ENCODE peak calls at places on chromosomes 1 and 21, in four cellular contexts. One of them, this sample, is unnamed.
A peak's percentile ranks its signal among the peaks of the same experiment; 100 is the strongest.

GRCh38 chr1:31579374-31579773 is 3.1 kb downstream of the TINAGL1 start:
- DNase-seq in suprapubic skin: no peak
- DNase-seq in astrocyte of the cerebellum: no peak
- DNase-seq in HFF-Myc: no peak
- DNase-seq in this sample: no peak

GRCh38 chr1:18422954-18423353 is 57.8 kb upstream of the KLHDC7A start:
- DNase-seq in astrocyte of the cerebellum: no peak
- DNase-seq in HFF-Myc: no peak
- DNase-seq in suprapubic skin: no peak
- DNase-seq in this sample: no peak

GRCh38 chr21:35933466-35933865 is 126.9 kb downstream of the SETD4 start:
- DNase-seq in HFF-Myc: peak; percentile 90
- DNase-seq in astrocyte of the cerebellum: peak; percentile 32
- DNase-seq in suprapubic skin: peak; percentile 87
- DNase-seq in this sample: peak; percentile 79

GRCh38 chr1:235169986-235170385 is 8.9 kb upstream of the RBM34 start:
- DNase-seq in astrocyte of the cerebellum: no peak
- DNase-seq in suprapubic skin: no peak
- DNase-seq in HFF-Myc: no peak
- DNase-seq in this sample: no peak

GRCh38 chr21:45982758-45983731 is 1.5 kb downstream of the COL6A1 start:
- DNase-seq in HFF-Myc: no peak
- DNase-seq in astrocyte of the cerebellum: no peak
- DNase-seq in suprapubic skin: peak; percentile 71
- DNase-seq in this sample: no peak

GRCh38 chr1:91732291-91732953 is 153.5 kb downstream of the TGFBR3 start:
- DNase-seq in suprapubic skin: no peak
- DNase-seq in astrocyte of the cerebellum: peak; percentile 80
- DNase-seq in HFF-Myc: peak; percentile 77
- DNase-seq in this sample: no peak

GRCh38 chr1:94090761-94091160 is 30.2 kb downstream of the ABCA4 start:
- DNase-seq in HFF-Myc: no peak
- DNase-seq in astrocyte of the cerebellum: no peak
- DNase-seq in suprapubic skin: peak; percentile 7
- DNase-seq in this sample: no peak

GRCh38 chr1:237287876-237288517 is 246.0 kb downstream of the RYR2 start:
- DNase-seq in astrocyte of the cerebellum: no peak
- DNase-seq in HFF-Myc: no peak
- DNase-seq in suprapubic skin: no peak
- DNase-seq in this sample: no peak

GRCh38 chr1:31796707-31797106 is 19.1 kb downstream of the SPOCD1 start:
- DNase-seq in astrocyte of the cerebellum: no peak
- DNase-seq in suprapubic skin: peak; percentile 42
- DNase-seq in HFF-Myc: no peak
- DNase-seq in this sample: no peak

GRCh38 chr1:82704966-82705365 is 904.2 kb downstream of the ADGRL2 start:
- DNase-seq in astrocyte of the cerebellum: no peak
- DNase-seq in suprapubic skin: no peak
- DNase-seq in HFF-Myc: no peak
- DNase-seq in this sample: no peak

GRCh38 chr1:16436946-16437474 is at the start of gene SPATA21:
- DNase-seq in suprapubic skin: no peak
- DNase-seq in HFF-Myc: no peak
- DNase-seq in astrocyte of the cerebellum: no peak
- DNase-seq in this sample: no peak

GRCh38 chr1:16440480-16441311 is at the start of gene NECAP2:
- DNase-seq in suprapubic skin: peak; percentile 95
- DNase-seq in astrocyte of the cerebellum: peak; percentile 81
- DNase-seq in HFF-Myc: peak; percentile 71
- DNase-seq in this sample: peak; percentile 50

GRCh38 chr1:16441312-16441641 is 753 bp downstream of the NECAP2 start:
- DNase-seq in HFF-Myc: no peak
- DNase-seq in suprapubic skin: no peak
- DNase-seq in astrocyte of the cerebellum: no peak
- DNase-seq in this sample: no peak

GRCh38 chr1:16440150-16440479 is 409 bp upstream of the NECAP2 start:
- DNase-seq in suprapubic skin: no peak
- DNase-seq in astrocyte of the cerebellum: no peak
- DNase-seq in HFF-Myc: no peak
- DNase-seq in this sample: no peak

DNA sequence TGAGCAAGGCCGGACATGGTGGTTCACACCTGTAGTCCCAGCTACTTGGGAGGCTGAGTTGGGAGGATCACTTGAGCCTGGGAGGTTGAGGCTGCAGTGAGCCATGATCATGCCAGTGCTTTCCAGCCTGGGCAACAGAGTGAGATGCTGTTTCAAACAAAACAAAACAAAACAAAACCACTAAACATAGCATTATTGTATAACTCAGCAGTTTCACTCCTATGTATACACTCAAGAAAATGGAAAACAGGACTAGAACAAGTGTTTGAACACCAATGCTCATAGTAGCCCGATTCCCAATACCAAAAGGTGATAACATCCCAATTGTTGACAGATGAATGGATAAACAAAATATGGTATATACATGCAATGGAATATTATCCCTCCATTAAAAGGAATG is 1.3 kb upstream of the SPATA21 start:
- DNase-seq in HFF-Myc: no peak
- DNase-seq in astrocyte of the cerebellum: no peak
- DNase-seq in suprapubic skin: no peak
- DNase-seq in this sample: no peak
- H3K4me3 ChIP-seq in HFF-Myc: no peak overlapping the region
- H3K4me3 ChIP-seq in astrocyte of the cerebellum: no peak overlapping the region
- H3K4me3 ChIP-seq in suprapubic skin: no peak overlapping the region
- H3K4me3 ChIP-seq in this sample: no peak overlapping the region

GRCh38 chr1:209354840-209355165 is 228.7 kb upstream of the CAMK1G start:
- DNase-seq in HFF-Myc: no peak
- DNase-seq in suprapubic skin: no peak
- DNase-seq in astrocyte of the cerebellum: no peak
- DNase-seq in this sample: no peak
- H3K4me3 ChIP-seq in HFF-Myc: no peak overlapping the region
- H3K4me3 ChIP-seq in suprapubic skin: no peak overlapping the region
- H3K4me3 ChIP-seq in astrocyte of the cerebellum: no peak overlapping the region
- H3K4me3 ChIP-seq in this sample: no peak overlapping the region

GRCh38 chr1:90721210-90722194 is 4.4 kb upstream of the BARHL2 start:
- DNase-seq in HFF-Myc: peak; percentile 11
- DNase-seq in astrocyte of the cerebellum: peak; percentile 24
- DNase-seq in suprapubic skin: no peak
- DNase-seq in this sample: peak; percentile 2
- H3K4me3 ChIP-seq in HFF-Myc: no peak overlapping the region
- H3K4me3 ChIP-seq in astrocyte of the cerebellum: no peak overlapping the region
- H3K4me3 ChIP-seq in suprapubic skin: no peak overlapping the region
- H3K4me3 ChIP-seq in this sample: no peak overlapping the region

DNA sequence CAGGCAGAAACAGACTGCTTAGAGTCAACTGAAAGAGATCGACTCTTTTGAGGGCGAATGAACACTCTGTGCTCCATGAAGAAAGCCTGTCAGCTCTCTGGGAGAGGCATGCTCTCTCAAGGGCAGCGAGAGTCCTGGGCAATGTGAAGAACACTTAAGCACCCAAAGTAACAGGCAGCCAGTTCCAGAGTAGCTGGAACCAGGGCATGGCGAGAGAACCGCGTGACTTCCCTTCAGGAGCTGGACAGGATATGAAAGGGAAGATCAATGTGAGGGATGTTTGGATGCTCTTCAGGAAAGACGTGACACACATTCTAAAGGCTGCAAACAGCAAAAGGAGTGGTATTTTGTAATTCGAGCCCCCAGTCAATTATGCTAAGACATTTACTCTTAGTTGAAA is 21.0 kb downstream of the ADAMTS5 start:
- DNase-seq in HFF-Myc: no peak
- DNase-seq in suprapubic skin: no peak
- DNase-seq in astrocyte of the cerebellum: no peak
- DNase-seq in this sample: no peak
- H3K4me3 ChIP-seq in HFF-Myc: no peak overlapping the region
- H3K4me3 ChIP-seq in suprapubic skin: no peak overlapping the region
- H3K4me3 ChIP-seq in astrocyte of the cerebellum: no peak overlapping the region
- H3K4me3 ChIP-seq in this sample: no peak overlapping the region

This sample was measured in AG09309.